ENCODE peak calls at places on chromosomes 6 and 20, in six cellular contexts. One of them, this sample, is unnamed.

GRCh38 chr6:143694560-143694959 is 16.8 kb downstream of the PHACTR2 start:
- DNase-seq in anterior cingulate cortex: no peak
- DNase-seq in amygdala: no peak
- DNase-seq in tibial nerve: no peak
- DNase-seq in WTC11: no peak
- DNase-seq in AG09309: no peak
- DNase-seq in this sample: no peak

GRCh38 chr20:51129201-51129671 is 106.3 kb upstream of the KCNG1 start:
- DNase-seq in AG09309: no peak
- DNase-seq in WTC11: no peak
- DNase-seq in anterior cingulate cortex: no peak
- DNase-seq in tibial nerve: no peak
- DNase-seq in amygdala: no peak
- DNase-seq in this sample: peak

GRCh38 chr6:4805553-4806307 is 29.5 kb downstream of the CDYL start:
- DNase-seq in WTC11: peak
- DNase-seq in amygdala: peak
- DNase-seq in anterior cingulate cortex: peak
- DNase-seq in AG09309: no peak
- DNase-seq in tibial nerve: no peak
- DNase-seq in this sample: no peak

GRCh38 chr6:158708239-158708638 is 58.4 kb downstream of the SYTL3 start:
- DNase-seq in WTC11: no peak
- DNase-seq in anterior cingulate cortex: no peak
- DNase-seq in AG09309: no peak
- DNase-seq in amygdala: no peak
- DNase-seq in tibial nerve: no peak
- DNase-seq in this sample: no peak

GRCh38 chr6:12001004-12001705 is 11.0 kb upstream of the HIVEP1 start:
- DNase-seq in anterior cingulate cortex: no peak
- DNase-seq in AG09309: no peak
- DNase-seq in WTC11: no peak
- DNase-seq in amygdala: no peak
- DNase-seq in tibial nerve: peak
- DNase-seq in this sample: no peak

GRCh38 chr20:6660441-6660840 is 107.0 kb upstream of the BMP2 start:
- DNase-seq in amygdala: no peak
- DNase-seq in AG09309: no peak
- DNase-seq in tibial nerve: no peak
- DNase-seq in anterior cingulate cortex: no peak
- DNase-seq in WTC11: no peak
- DNase-seq in this sample: no peak

GRCh38 chr20:13515291-13515690 is 123.4 kb downstream of the TASP1 start:
- DNase-seq in amygdala: no peak
- DNase-seq in tibial nerve: no peak
- DNase-seq in anterior cingulate cortex: no peak
- DNase-seq in AG09309: no peak
- DNase-seq in WTC11: no peak
- DNase-seq in this sample: no peak

GRCh38 chr6:132464538-132465256 is 48.2 kb downstream of the STX7 start:
- DNase-seq in WTC11: no peak
- DNase-seq in anterior cingulate cortex: no peak
- DNase-seq in amygdala: no peak
- DNase-seq in AG09309: no peak
- DNase-seq in tibial nerve: no peak
- DNase-seq in this sample: no peak

GRCh38 chr6:21633511-21634109 is 40.1 kb downstream of the SOX4 start:
- DNase-seq in tibial nerve: no peak
- DNase-seq in AG09309: no peak
- DNase-seq in amygdala: no peak
- DNase-seq in anterior cingulate cortex: no peak
- DNase-seq in WTC11: no peak
- DNase-seq in this sample: no peak

GRCh38 chr6:35386989-35387388 is 44.6 kb downstream of the PPARD start:
- DNase-seq in anterior cingulate cortex: no peak
- DNase-seq in WTC11: no peak
- DNase-seq in AG09309: no peak
- DNase-seq in tibial nerve: no peak
- DNase-seq in amygdala: no peak
- DNase-seq in this sample: no peak

GRCh38 chr6:3039384-3039783 is 28.9 kb upstream of the RIPK1 start:
- DNase-seq in anterior cingulate cortex: no peak
- DNase-seq in WTC11: no peak
- DNase-seq in tibial nerve: no peak
- DNase-seq in amygdala: no peak
- DNase-seq in AG09309: no peak
- DNase-seq in this sample: no peak

This sample was measured in ascending aorta.